ENCODE peak calls at places on chromosomes 3 and 15, in five cellular contexts. S is H9, R is heart right ventricle, O is endothelial cell, I is breast epithelium. C is an unnamed sample.

GRCh38 chr3:179227349-179227748 is 23.6 kb downstream of the KCNMB3 start:
- DNase-seq in R (no peak), O (no peak), I (no peak), S (no peak), C (no peak)

GRCh38 chr15:63187589-63188226 is 1.7 kb upstream of the RAB8B start:
- DNase-seq in R (no peak), O (no peak), S (no peak), I (no peak), C (no peak)

GRCh38 chr15:97929456-97930229 is 30.9 kb upstream of the ARRDC4 start:
- DNase-seq in S (no peak), R (no peak), O (no peak), I (no peak), C (no peak)

GRCh38 chr3:34202975-34203374 is 404.5 kb downstream of the PDCD6IP start:
- DNase-seq in I (no peak), R (no peak), O (no peak), S (no peak), C (no peak)

GRCh38 chr3:172643780-172644179 is 67.1 kb downstream of the NCEH1 start:
- DNase-seq in I (no peak), S (no peak), R (no peak), O (no peak), C (no peak)

GRCh38 chr15:70132148-70132547 is 34.4 kb upstream of the TLE3 start:
- DNase-seq in R (no peak), S (no peak), O (no peak), I (no peak), C (no peak)

GRCh38 chr15:89340586-89340985 is 6.0 kb upstream of the POLG start:
- DNase-seq in R (no peak), I (no peak), O (no peak), S (no peak), C (no peak)

GRCh38 chr3:31288641-31289100 is 244.1 kb upstream of the STT3B start:
- DNase-seq in I (peak; percentile 30), S (peak; percentile 53), R (peak; percentile 11), O (peak; percentile 13), C (no peak)

GRCh38 chr3:71398157-71398836 is 185.2 kb downstream of the FOXP1 start:
- DNase-seq in S (no peak), R (no peak), I (no peak), O (no peak), C (no peak)

GRCh38 chr3:71395927-71396695 is 187.4 kb downstream of the FOXP1 start:
- DNase-seq in O (no peak), I (no peak), S (no peak), R (no peak), C (no peak)

GRCh38 chr3:71395470-71395869 is 188.1 kb downstream of the FOXP1 start:
- DNase-seq in O (no peak), S (no peak), I (no peak), R (no peak), C (no peak)

GRCh38 chr3:71399478-71399877 is 184.1 kb downstream of the FOXP1 start:
- DNase-seq in S (no peak), I (no peak), O (no peak), R (no peak), C (no peak)

GRCh38 chr3:71397046-71397445 is 186.5 kb downstream of the FOXP1 start:
- DNase-seq in S (no peak), R (no peak), I (no peak), O (peak; percentile 38), C (no peak)
- TF ChIP-seq CTCF in S (peak; percentile 63), R (peak; percentile 20), I (peak; percentile 56), O (peak; percentile 58), C (peak; percentile 26)

GRCh38 chr3:99013077-99013476 is 111.6 kb upstream of the DCBLD2 start:
- DNase-seq in O (no peak), I (no peak), S (no peak), R (no peak), C (no peak)
- TF ChIP-seq CTCF in O (no peak), I (no peak), S (peak; percentile 23), R (no peak), C (no peak)

DNA sequence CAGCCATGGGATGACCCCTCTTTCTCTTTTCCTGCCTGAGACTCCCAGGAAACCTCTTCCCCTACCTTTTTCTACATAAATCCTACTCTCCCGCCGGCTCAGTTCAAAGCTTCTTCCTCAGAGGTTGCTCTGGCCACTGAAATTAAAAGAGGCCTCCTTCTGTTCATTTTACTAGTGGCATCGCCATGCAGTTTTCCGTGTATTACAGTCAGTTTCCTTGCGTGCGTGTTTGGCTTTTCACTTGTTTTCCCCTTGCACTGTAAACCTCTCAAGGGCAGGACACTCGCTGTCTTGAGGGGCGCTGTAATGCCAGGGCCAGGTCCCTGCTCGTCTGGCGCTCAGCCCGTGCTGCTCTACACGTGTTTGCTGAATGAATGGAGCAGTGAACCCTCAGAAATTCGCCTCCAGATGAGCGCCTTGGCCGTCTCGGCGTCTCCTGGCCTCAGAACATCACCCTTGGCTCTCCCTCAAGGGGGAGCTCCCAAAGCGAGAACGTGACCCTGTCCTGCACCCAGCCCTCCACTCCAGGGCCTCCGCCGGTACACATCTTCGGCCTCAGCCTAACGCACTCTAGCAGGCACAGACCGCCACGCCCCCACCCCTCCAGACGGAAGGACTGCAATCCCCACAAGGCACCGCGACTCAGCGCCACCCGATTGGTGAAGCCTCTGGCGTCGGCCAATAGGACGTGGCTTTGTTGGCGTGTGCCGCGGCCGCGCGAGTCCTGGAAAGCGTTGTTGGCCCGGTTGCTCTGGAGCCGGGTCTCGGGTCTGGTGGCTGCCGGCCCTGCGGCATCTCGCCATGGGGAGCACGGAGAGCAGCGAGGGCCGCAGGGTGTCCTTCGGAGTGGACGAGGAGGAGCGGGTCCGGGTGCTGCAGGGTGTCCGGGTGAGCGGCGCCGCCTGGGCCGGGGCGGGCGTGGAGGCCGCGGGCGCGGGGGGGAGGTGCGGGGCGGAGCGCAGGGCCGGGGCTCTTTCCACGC is at the start of gene CHCHD6:
- DNase-seq in S (peak; percentile 99), O (peak; percentile 95), I (peak; percentile 93), R (peak; percentile 97), C (peak; percentile 91)
- TF ChIP-seq CTCF in S (peak; percentile 48), O (no peak), I (no peak), R (no peak), C (no peak)

DNA sequence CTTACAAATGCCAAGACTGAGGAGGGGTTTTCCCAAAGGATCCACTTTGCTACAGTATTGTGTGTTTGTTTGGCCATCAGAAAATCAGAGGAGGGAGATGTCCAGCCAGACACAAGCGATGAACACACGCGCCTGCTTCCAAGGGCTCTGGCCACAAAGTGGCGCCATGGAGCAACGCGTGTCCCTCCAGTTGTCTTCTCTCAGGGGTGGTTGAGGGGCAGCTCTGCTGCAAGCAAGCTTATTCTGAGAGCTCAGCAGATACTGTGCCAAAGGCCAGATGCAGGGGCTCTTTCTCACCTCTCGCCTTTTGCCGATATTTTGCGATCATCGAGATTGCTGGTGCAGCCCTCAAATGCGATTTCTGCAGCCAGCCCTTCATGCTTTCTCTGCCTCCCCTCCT is 88.9 kb upstream of the OSBPL11 start:
- DNase-seq in I (no peak), R (no peak), S (peak; percentile 79), O (peak; percentile 66), C (no peak)
- TF ChIP-seq CTCF in I (no peak), R (no peak), S (peak; percentile 80), O (no peak), C (no peak)

GRCh38 chr15:40358492-40359353 is 704 bp downstream of the DISP2 start:
- DNase-seq in R (no peak), O (no peak), S (peak; percentile 64), I (no peak), C (no peak)
- TF ChIP-seq CTCF in R (no peak), O (no peak), S (no peak), I (no peak), C (no peak)

DNA sequence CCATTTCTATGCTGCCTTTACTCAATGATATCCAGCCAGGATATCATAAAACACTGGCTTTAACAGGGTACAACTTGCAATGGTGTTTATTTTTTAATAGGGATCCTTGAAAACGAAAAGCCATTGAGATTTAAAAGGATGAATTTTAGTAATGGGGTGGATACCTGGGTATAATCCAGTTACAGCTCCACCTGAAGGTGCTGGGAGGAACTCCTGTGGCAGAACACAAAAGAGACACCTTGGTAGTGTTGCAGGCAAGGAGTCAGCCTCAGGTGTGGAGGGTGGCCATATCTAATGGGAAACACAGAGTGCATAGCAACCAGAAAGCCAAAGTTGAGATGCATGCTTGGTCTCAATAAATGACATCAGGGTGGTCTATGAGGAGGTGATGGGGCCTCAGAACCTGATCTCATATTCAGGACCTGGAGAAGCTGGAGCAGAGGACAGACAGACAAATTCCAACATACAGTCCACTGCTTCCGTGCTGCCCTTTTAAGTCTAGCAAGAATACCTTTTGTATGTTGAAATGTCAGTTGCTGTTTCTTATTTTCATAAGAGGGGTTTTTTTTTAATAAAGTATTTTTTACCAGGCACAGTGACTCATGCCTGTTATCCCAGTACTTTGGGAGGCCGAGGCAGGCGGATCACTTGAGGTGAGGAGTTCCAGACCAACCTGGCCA is 12.0 kb upstream of the PAQR9 start:
- DNase-seq in O (no peak), R (no peak), I (no peak), S (peak; percentile 45), C (no peak)
- TF ChIP-seq CTCF in O (no peak), R (no peak), I (no peak), S (peak; percentile 69), C (no peak)

C was measured in natural killer cell.